ENCODE peak calls at places on chromosomes 13 and 19, in six cellular contexts. E is neuronal stem cell, O is mesenchymal stem cell, G is IMR-90, H is mesendoderm, U is H1. Q is an unnamed sample.

GRCh38 chr19:49997709-49998108 is 27.5 kb downstream of the VRK3 start:
- DNase-seq in U (no peak), E (no peak), O (peak; percentile 29), H (peak; percentile 81), G (peak; percentile 13), Q (peak; percentile 60)

GRCh38 chr13:95485518-95486144 is 66.9 kb upstream of the CLDN10 start:
- DNase-seq in H (no peak), O (no peak), E (no peak), U (no peak), G (no peak), Q (no peak)

GRCh38 chr19:48551437-48552302 is at the start of gene SULT2B1:
- DNase-seq in G (no peak), E (no peak), H (no peak), O (no peak), U (no peak), Q (no peak)

GRCh38 chr19:6717036-6717435 is 3.4 kb downstream of the C3 start:
- DNase-seq in H (peak; percentile 54), E (no peak), O (no peak), G (no peak), U (no peak), Q (peak; percentile 14)

GRCh38 chr19:45470147-45471081 is 2.6 kb downstream of the FOSB start:
- DNase-seq in G (peak; percentile 67), O (peak; percentile 83), U (no peak), E (no peak), H (peak; percentile 54), Q (peak; percentile 65)

GRCh38 chr19:44525721-44526430 is 3.6 kb downstream of the CEACAM20 start:
- DNase-seq in H (no peak), E (no peak), G (no peak), O (no peak), U (no peak), Q (peak; percentile 24)

GRCh38 chr13:50720856-50721663 is 122.4 kb downstream of the DLEU7 start:
- DNase-seq in U (no peak), G (no peak), O (no peak), E (no peak), H (no peak), Q (peak; percentile 1)

GRCh38 chr13:103386341-103386740 is 320.1 kb upstream of the SLC10A2 start:
- DNase-seq in E (no peak), H (peak; percentile 36), G (no peak), U (no peak), O (peak; percentile 14), Q (peak; percentile 25)

GRCh38 chr13:33606692-33607091 is 211.3 kb upstream of the RFC3 start:
- DNase-seq in H (peak; percentile 60), G (no peak), O (peak; percentile 41), E (peak; percentile 39), U (peak; percentile 23), Q (peak; percentile 31)

GRCh38 chr19:56942749-56943148 is 102.2 kb upstream of the PEG3 start:
- DNase-seq in H (peak; percentile 26), G (no peak), U (no peak), E (peak; percentile 62), O (no peak), Q (peak; percentile 14)

GRCh38 chr13:113930711-113931637 is 42.9 kb downstream of the C13orf46 start:
- DNase-seq in G (no peak), E (no peak), U (no peak), O (no peak), H (no peak), Q (no peak)

GRCh38 chr19:7529610-7530490 is 5.7 kb upstream of the PNPLA6 start:
- DNase-seq in E (no peak), O (no peak), U (no peak), G (no peak), H (no peak), Q (no peak)

GRCh38 chr19:2550431-2551171 is 74.7 kb downstream of the GADD45B start:
- DNase-seq in O (no peak), U (no peak), H (peak; percentile 68), G (no peak), E (no peak), Q (no peak)

GRCh38 chr13:67752741-67753140 is 522.6 kb upstream of the PCDH9 start:
- DNase-seq in G (no peak), U (no peak), H (no peak), E (no peak), O (no peak), Q (no peak)

GRCh38 chr19:33177417-33177976 is 16.6 kb upstream of the LRP3 start:
- DNase-seq in G (no peak), O (peak; percentile 91), H (peak; percentile 63), U (no peak), E (no peak), Q (peak; percentile 77)

GRCh38 chr19:38135150-38135998 is 88.6 kb downstream of the DPF1 start:
- DNase-seq in O (no peak), E (peak; percentile 20), G (peak; percentile 43), U (no peak), H (no peak), Q (no peak)

GRCh38 chr13:23372264-23372905 is 61.1 kb downstream of the SACS start:
- DNase-seq in U (no peak), O (no peak), H (no peak), G (peak; percentile 87), E (no peak), Q (no peak)

GRCh38 chr19:34744896-34745690 is 11.1 kb downstream of the ZNF181 start:
- DNase-seq in U (no peak), G (no peak), O (no peak), H (no peak), E (no peak), Q (no peak)

GRCh38 chr13:38166121-38166520 is 183.5 kb upstream of the UFM1 start:
- DNase-seq in H (no peak), O (peak; percentile 50), E (no peak), U (no peak), G (no peak), Q (no peak)

GRCh38 chr19:48728882-48729645 is 9.5 kb upstream of the MAMSTR start:
- DNase-seq in U (no peak), E (no peak), H (peak; percentile 42), G (no peak), O (no peak), Q (no peak)

GRCh38 chr13:28574617-28575142 is 79.8 kb upstream of the FLT1 start:
- DNase-seq in G (peak; percentile 100), E (no peak), O (peak; percentile 98), H (peak; percentile 30), U (no peak), Q (peak; percentile 96)

GRCh38 chr13:38755792-38756191 is 68.9 kb downstream of the FREM2 start:
- DNase-seq in G (no peak), O (no peak), E (no peak), U (no peak), H (no peak), Q (no peak)

GRCh38 chr19:38799104-38799503 is 10.1 kb downstream of the LGALS7B start:
- DNase-seq in E (no peak), G (peak; percentile 42), H (no peak), U (no peak), O (peak; percentile 80), Q (no peak)

GRCh38 chr19:23273022-23273593 is 22.9 kb upstream of the ZNF724 start:
- DNase-seq in O (peak; percentile 2), U (no peak), E (no peak), H (no peak), G (no peak), Q (peak; percentile 36)
- H3K4ac ChIP-seq in O (no peak overlapping the region), U (no peak overlapping the region), E (no peak overlapping the region), H (no peak overlapping the region), G (no peak overlapping the region), Q (peak overlapping the region; percentile 81)

DNA sequence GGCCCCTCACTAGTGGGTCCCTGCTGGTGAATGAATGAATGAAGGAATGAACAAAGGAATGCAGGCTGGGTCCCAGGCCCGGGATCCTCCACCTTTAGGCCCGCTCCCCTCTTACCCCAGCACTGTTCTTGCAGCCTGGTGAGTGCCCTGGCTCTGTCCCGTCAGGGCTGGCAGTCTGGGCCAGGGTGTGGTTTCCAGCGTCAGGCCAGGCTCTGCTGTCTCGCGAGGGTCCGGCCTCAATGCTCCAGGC is 317 bp downstream of the LYL1 start:
- DNase-seq in O (peak; percentile 43), E (no peak), H (no peak), G (no peak), U (no peak), Q (no peak)
- H3K4me3 ChIP-seq in O (peak overlapping the region; percentile 57), E (peak overlapping the region; percentile 51), H (no peak overlapping the region), G (no peak overlapping the region), U (peak overlapping the region; percentile 55), Q (no peak overlapping the region)

DNA sequence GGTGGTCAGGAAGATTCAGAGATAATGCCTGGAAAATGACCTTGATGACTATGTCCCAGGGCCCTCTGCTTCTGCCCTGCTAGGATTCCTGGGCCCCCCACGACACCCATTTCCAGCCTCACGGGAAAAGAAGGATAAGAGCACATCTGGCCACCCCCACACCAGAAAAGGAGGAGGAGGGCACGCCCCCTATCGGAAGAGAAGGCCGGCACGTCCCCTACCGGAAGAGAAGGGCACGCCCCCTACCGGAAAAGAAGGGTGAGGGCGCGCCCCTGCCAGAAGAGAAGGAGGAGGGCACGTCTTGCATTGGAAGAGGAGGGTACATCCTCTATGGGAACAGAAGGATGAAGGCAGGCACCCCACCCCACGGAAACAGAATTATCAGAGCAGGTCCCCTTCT is 84.3 kb downstream of the IER2 start:
- DNase-seq in H (peak; percentile 81), U (peak; percentile 31), E (no peak), O (peak; percentile 10), G (no peak), Q (no peak)
- H3K27ac ChIP-seq in H (no peak overlapping the region), U (no peak overlapping the region), E (no peak overlapping the region), O (no peak overlapping the region), G (no peak overlapping the region), Q (no peak overlapping the region)

DNA sequence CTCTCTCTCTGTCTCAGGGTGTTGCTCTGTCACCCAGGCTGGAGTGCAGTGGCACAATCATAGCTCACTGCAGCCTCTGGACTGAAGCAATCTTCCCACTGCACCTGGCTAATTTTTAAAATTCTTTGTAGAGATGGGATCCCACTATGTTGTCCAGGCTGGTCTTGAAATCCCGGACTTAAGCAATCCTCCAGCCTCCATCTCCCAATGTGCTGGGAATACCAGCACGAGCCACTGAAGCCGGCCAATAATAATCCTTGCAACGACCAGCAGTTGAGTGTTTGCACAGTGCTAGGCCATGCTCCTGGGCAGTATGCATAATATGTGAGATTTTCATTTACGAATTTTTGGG is 640 bp upstream of the EPOR start:
- DNase-seq in G (no peak), O (no peak), E (no peak), H (no peak), U (no peak), Q (peak; percentile 95)
- H3K4ac ChIP-seq in G (no peak overlapping the region), O (no peak overlapping the region), E (no peak overlapping the region), H (no peak overlapping the region), U (no peak overlapping the region), Q (no peak overlapping the region)

DNA sequence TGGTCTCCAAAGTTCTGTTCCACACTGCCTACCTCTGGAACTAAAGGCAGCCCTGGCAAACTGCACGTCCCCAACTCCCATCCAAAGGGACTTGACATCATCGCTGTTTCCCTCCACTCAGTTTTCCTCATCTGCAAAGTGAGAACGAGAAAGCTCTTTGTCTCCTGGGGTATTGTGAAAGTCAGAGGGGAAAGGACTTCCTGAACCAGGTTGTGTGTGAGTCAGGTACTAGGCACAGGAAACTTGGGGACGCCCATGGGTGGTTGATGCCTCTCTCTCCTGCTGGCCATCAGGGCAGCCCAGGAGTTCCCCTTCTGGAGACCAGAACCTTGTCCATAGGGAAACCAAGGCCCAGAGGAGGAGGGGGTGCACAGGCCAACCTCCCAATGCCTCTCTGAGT is 4.7 kb downstream of the CRLF1 start:
- DNase-seq in H (no peak), E (no peak), U (no peak), G (no peak), O (no peak), Q (no peak)
- H3K4me3 ChIP-seq in H (no peak overlapping the region), E (no peak overlapping the region), U (no peak overlapping the region), G (no peak overlapping the region), O (no peak overlapping the region), Q (no peak overlapping the region)